ENCODE peak calls at places on chromosomes 6 and 20, in six cellular contexts. H, S, V, W, Q and A are unnamed samples.

GRCh38 chr20:44180814-44181213 is 6.2 kb downstream of the JPH2 start:
- DNase-seq in W (no peak), S (peak), V (no peak), H (peak), Q (peak), A (no peak)

GRCh38 chr6:5984150-5985089 is 22.3 kb downstream of the NRN1 start:
- DNase-seq in H (no peak), V (no peak), W (no peak), S (no peak), Q (no peak), A (no peak)

GRCh38 chr6:162670345-162670744 is 57.2 kb downstream of the PRKN start:
- DNase-seq in V (no peak), Q (no peak), S (no peak), H (peak), W (no peak), A (no peak)

GRCh38 chr20:49233226-49233625 is 14.0 kb downstream of the DDX27 start:
- DNase-seq in Q (no peak), W (no peak), S (no peak), V (no peak), H (no peak), A (no peak)

GRCh38 chr6:137705166-137706064 is 161.6 kb upstream of the TNFAIP3 start:
- DNase-seq in Q (peak), W (peak), H (peak), V (peak), S (peak), A (peak)

GRCh38 chr20:41177636-41178035 is 40.3 kb downstream of the PLCG1 start:
- DNase-seq in W (peak), Q (peak), H (no peak), S (peak), V (peak), A (peak)

GRCh38 chr6:37860226-37860839 is 40.8 kb downstream of the ZFAND3 start:
- DNase-seq in W (no peak), H (peak), V (peak), Q (no peak), S (peak), A (peak)

GRCh38 chr6:18277181-18278006 is 13.1 kb upstream of the DEK start:
- DNase-seq in S (peak), Q (peak), W (no peak), H (peak), V (no peak), A (peak)

GRCh38 chr6:15531973-15532372 is 130.9 kb downstream of the DTNBP1 start:
- DNase-seq in W (no peak), Q (no peak), S (no peak), V (no peak), H (no peak), A (no peak)

GRCh38 chr6:43496370-43497128 is 13.6 kb downstream of the LRRC73 start:
- DNase-seq in S (peak), Q (peak), W (no peak), H (peak), V (peak), A (peak)

GRCh38 chr6:17485181-17485580 is 91.8 kb downstream of the CAP2 start:
- DNase-seq in V (no peak), W (no peak), Q (no peak), H (no peak), S (no peak), A (no peak)

GRCh38 chr6:165847407-165848098 is 184.5 kb upstream of the PDE10A start:
- DNase-seq in Q (peak), W (no peak), H (no peak), S (no peak), V (peak), A (peak)

GRCh38 chr6:48535569-48535968 is 424.6 kb upstream of the PTCHD4 start:
- DNase-seq in W (peak), S (no peak), Q (no peak), V (no peak), H (peak), A (peak)

GRCh38 chr6:30626484-30627366 is at the start of gene ATAT1:
- DNase-seq in Q (peak), S (peak), W (peak), V (peak), H (peak), A (peak)

GRCh38 chr6:12009904-12010634 is 2.0 kb upstream of the HIVEP1 start:
- DNase-seq in Q (no peak), V (no peak), H (no peak), W (no peak), S (peak), A (peak)

GRCh38 chr6:20691185-20691584 is 156.9 kb downstream of the CDKAL1 start:
- DNase-seq in H (no peak), Q (no peak), S (no peak), V (no peak), W (no peak), A (no peak)

GRCh38 chr6:53492860-53493634 is 51.9 kb downstream of the GCLC start:
- DNase-seq in H (peak), Q (no peak), W (peak), S (peak), V (no peak), A (peak)

GRCh38 chr6:21593927-21594421 is 423 bp downstream of the SOX4 start:
- DNase-seq in V (peak), S (peak), W (peak), Q (no peak), H (peak), A (peak)

GRCh38 chr6:165220030-165220429 is 89.4 kb downstream of the C6orf118 start:
- DNase-seq in V (no peak), H (no peak), Q (no peak), W (no peak), S (no peak), A (no peak)

GRCh38 chr6:159461998-159462397 is 231.0 kb downstream of the SOD2 start:
- DNase-seq in V (no peak), H (no peak), Q (no peak), S (no peak), W (no peak), A (no peak)

GRCh38 chr6:146357578-146358340 is 185.9 kb upstream of the RAB32 start:
- DNase-seq in V (no peak), H (no peak), S (peak), W (peak), Q (no peak), A (peak)

GRCh38 chr6:42394881-42395620 is 56.7 kb downstream of the TRERF1 start:
- DNase-seq in S (no peak), Q (no peak), W (no peak), V (no peak), H (no peak), A (no peak)

GRCh38 chr6:48736486-48737206 is 625.6 kb upstream of the PTCHD4 start:
- DNase-seq in H (no peak), V (no peak), W (no peak), Q (no peak), S (peak), A (peak)

GRCh38 chr6:90534337-90535025 is 52.4 kb downstream of the MAP3K7 start:
- DNase-seq in H (no peak), S (no peak), V (no peak), Q (no peak), W (no peak), A (no peak)

GRCh38 chr6:168892031-168892430 is 361.6 kb downstream of the THBS2 start:
- DNase-seq in S (no peak), Q (no peak), V (no peak), H (no peak), W (no peak), A (no peak)

GRCh38 chr6:32088487-32089049 is 20.6 kb downstream of the TNXB start:
- DNase-seq in H (no peak), S (no peak), W (no peak), V (no peak), Q (no peak), A (no peak)

GRCh38 chr6:34887753-34888440 is at the start of gene TAF11:
- DNase-seq in S (peak), W (peak), V (peak), H (peak), Q (peak), A (peak)

GRCh38 chr6:123829302-123829953 is 25.8 kb downstream of the NKAIN2 start:
- DNase-seq in V (no peak), W (no peak), H (no peak), Q (no peak), S (peak), A (peak)

GRCh38 chr20:45946149-45946970 is 11.9 kb downstream of the PCIF1 start:
- DNase-seq in H (no peak), S (peak), Q (peak), V (peak), W (no peak), A (no peak)

GRCh38 chr6:73704260-73704659 is 8.3 kb downstream of the CD109 start:
- DNase-seq in Q (no peak), S (peak), V (no peak), H (no peak), W (peak), A (peak)

GRCh38 chr20:58407201-58407873 is 18.3 kb downstream of the VAPB start:
- DNase-seq in S (no peak), Q (no peak), V (no peak), H (no peak), W (no peak), A (no peak)

GRCh38 chr6:37092851-37093727 is 76.9 kb upstream of the PIM1 start:
- DNase-seq in V (no peak), H (no peak), W (no peak), Q (peak), S (peak), A (peak)